ENCODE peak calls at places on chromosome 13, in six cellular contexts. M, S, G, V, B and Y are unnamed samples.

GRCh38 chr13:54958781-54959180 is 1930.2 kb downstream of the OLFM4 start:
- DNase-seq in S (no peak), M (no peak), B (no peak), V (no peak), G (no peak), Y (no peak)

GRCh38 chr13:75345191-75345590 is 136.8 kb downstream of the TBC1D4 start:
- DNase-seq in V (no peak), B (no peak), M (no peak), S (no peak), G (peak; percentile 57), Y (no peak)

GRCh38 chr13:106118050-106118449 is 417.4 kb downstream of the EFNB2 start:
- DNase-seq in B (no peak), M (no peak), V (no peak), S (no peak), G (peak; percentile 32), Y (no peak)

GRCh38 chr13:110133425-110134235 is 173.3 kb downstream of the COL4A1 start:
- DNase-seq in V (no peak), M (no peak), S (no peak), B (no peak), G (no peak), Y (peak; percentile 47)

GRCh38 chr13:26983533-26984315 is 187.9 kb downstream of the USP12 start:
- DNase-seq in V (peak; percentile 65), B (no peak), G (no peak), S (no peak), M (no peak), Y (no peak)

GRCh38 chr13:41973247-41973741 is 12.4 kb upstream of the VWA8 start:
- DNase-seq in M (peak; percentile 78), B (no peak), S (peak; percentile 76), G (no peak), V (no peak), Y (peak; percentile 78)

GRCh38 chr13:110130431-110130830 is 176.5 kb downstream of the COL4A1 start:
- DNase-seq in V (no peak), M (no peak), B (no peak), S (no peak), G (no peak), Y (no peak)

GRCh38 chr13:33639158-33639557 is 178.8 kb upstream of the RFC3 start:
- DNase-seq in M (no peak), B (no peak), V (peak; percentile 94), S (no peak), G (peak; percentile 44), Y (no peak)

GRCh38 chr13:55199132-55199531 is 1941.6 kb upstream of the PRR20A start:
- DNase-seq in B (no peak), G (no peak), S (no peak), V (no peak), M (no peak), Y (peak; percentile 56)

GRCh38 chr13:26920614-26921355 is 160.2 kb upstream of the GPR12 start:
- DNase-seq in M (no peak), V (no peak), B (no peak), G (no peak), S (no peak), Y (no peak)

GRCh38 chr13:113746671-113747070 is 12.4 kb upstream of the TMEM255B start:
- DNase-seq in G (no peak), S (no peak), M (no peak), V (no peak), B (no peak), Y (no peak)

GRCh38 chr13:110216403-110217041 is 90.4 kb downstream of the COL4A1 start:
- DNase-seq in G (peak; percentile 78), S (no peak), B (no peak), V (peak; percentile 90), M (no peak), Y (no peak)

GRCh38 chr13:48493076-48493765 is 39.7 kb downstream of the RCBTB2 start:
- DNase-seq in S (no peak), G (no peak), V (peak; percentile 6), M (no peak), B (no peak), Y (no peak)

GRCh38 chr13:82010780-82011179 is 1669.9 kb upstream of the SPRY2 start:
- DNase-seq in G (no peak), S (no peak), M (no peak), V (peak; percentile 31), B (no peak), Y (no peak)

GRCh38 chr13:47220453-47221150 is 323.7 kb upstream of the HTR2A start:
- DNase-seq in M (peak; percentile 31), G (peak; percentile 23), V (peak; percentile 27), S (no peak), B (no peak), Y (no peak)

GRCh38 chr13:91031508-91031907 is 316.0 kb upstream of the MIR17HG start:
- DNase-seq in S (no peak), M (peak; percentile 35), V (no peak), G (no peak), B (no peak), Y (peak; percentile 47)

GRCh38 chr13:48749144-48749543 is 95.4 kb downstream of the CYSLTR2 start:
- DNase-seq in S (no peak), M (no peak), V (peak; percentile 90), B (no peak), G (peak; percentile 70), Y (no peak)

GRCh38 chr13:77093735-77094134 is 66.8 kb upstream of the FBXL3 start:
- DNase-seq in M (no peak), B (no peak), V (no peak), G (no peak), S (no peak), Y (no peak)

GRCh38 chr13:77095288-77095687 is 68.3 kb upstream of the FBXL3 start:
- DNase-seq in M (no peak), V (no peak), B (no peak), G (no peak), S (no peak), Y (no peak)
- H3K23ac ChIP-seq in M (no peak overlapping the region), V (no peak overlapping the region), B (no peak overlapping the region), G (no peak overlapping the region), S (no peak overlapping the region), Y (no peak overlapping the region)

GRCh38 chr13:98322091-98322718 is 145.1 kb upstream of the RNF113B start:
- DNase-seq in B (no peak), V (no peak), S (no peak), G (no peak), M (no peak), Y (no peak)
- H2AK5ac ChIP-seq in B (no peak overlapping the region), V (no peak overlapping the region), S (peak overlapping the region; percentile 66), G (no peak overlapping the region), M (no peak overlapping the region), Y (no peak overlapping the region)

DNA sequence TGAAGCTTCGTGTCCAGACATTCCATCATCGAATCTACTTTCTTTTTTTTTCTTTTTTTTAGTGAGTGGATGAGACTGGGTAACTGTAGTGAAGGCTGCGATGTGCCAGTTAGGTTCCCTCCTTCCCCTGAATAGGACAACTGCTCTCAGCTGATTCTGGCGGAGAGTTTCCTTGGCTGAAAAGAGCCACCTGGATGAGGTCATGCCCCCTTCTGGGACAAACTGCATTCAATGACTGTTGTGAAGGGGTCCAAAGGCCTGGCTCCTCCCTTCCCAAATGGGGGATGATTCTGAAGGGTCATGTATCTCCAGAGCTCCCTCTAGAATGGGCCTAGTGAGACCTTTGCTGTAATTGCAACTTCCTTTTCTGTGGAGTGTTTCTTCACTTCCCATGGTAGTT is 183.9 kb downstream of the POSTN start:
- DNase-seq in B (peak; percentile 11), G (no peak), S (no peak), M (peak; percentile 56), V (no peak), Y (peak; percentile 78)
- H2BK15ac ChIP-seq in B (no peak overlapping the region), G (no peak overlapping the region), S (no peak overlapping the region), M (no peak overlapping the region), V (no peak overlapping the region), Y (no peak overlapping the region)

GRCh38 chr13:39688278-39688677 is 32.8 kb downstream of the COG6 start:
- DNase-seq in B (no peak), V (no peak), G (no peak), S (no peak), M (no peak), Y (no peak)
- H3K23ac ChIP-seq in B (no peak overlapping the region), V (no peak overlapping the region), G (no peak overlapping the region), S (no peak overlapping the region), M (no peak overlapping the region), Y (no peak overlapping the region)

DNA sequence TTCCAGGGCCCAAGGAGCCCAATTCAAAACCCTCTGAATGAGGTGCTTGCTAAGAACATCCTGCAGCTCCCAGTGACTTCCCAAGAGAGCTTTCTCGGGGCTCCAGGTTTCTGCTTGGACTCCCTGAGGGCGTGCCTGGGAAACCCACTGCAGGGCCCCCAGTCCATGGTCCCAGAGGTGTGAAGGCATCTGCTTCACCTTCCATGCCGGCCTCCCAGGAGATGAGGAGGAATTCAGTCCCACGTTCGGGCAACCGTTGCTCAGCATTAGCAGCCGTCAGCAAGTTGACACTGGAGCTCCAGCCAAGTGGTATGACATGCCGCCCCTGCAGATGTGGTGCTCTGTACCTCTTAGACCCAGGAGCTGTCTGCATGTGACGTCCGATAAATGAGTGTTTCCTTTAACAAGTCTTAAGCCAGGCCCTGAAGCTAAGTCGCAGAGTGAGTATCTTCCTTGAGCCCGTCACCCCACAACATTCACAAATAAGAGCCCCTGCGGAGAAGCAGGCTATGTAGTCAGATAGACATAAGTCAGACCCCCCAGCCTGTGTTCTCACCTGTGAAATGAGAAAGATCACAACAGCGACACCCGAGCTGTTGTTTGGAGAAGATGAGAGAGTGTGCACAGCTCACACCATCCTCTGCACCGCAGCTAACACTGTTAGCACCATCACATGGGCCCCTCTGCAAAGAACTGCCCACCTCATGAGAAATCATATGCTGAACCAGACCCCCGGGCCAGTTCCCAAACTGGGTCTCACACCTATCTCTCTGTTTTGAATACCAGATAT is 150.3 kb downstream of the KATNAL1 start:
- DNase-seq in S (no peak), V (no peak), M (no peak), B (no peak), G (no peak), Y (peak; percentile 59)
- H2AK5ac ChIP-seq in S (no peak overlapping the region), V (no peak overlapping the region), M (no peak overlapping the region), B (no peak overlapping the region), G (no peak overlapping the region), Y (no peak overlapping the region)